ENCODE peak calls at places on chromosomes 11 and 22, in ten cellular contexts. One of them, this sample, is unnamed.

GRCh38 chr11:34599406-34599901 is 21.4 kb upstream of the EHF start:
- DNase-seq in neural crest cell: no peak
- DNase-seq in non-pigmented ciliary epithelial cell: peak; percentile 73
- DNase-seq in cardiac fibroblast: peak; percentile 91
- DNase-seq in stimulated activated CD4-positive, alpha-beta T cell treated with anti-CD3 and anti-CD28 coated beads, Interleukin-4, amount 100 ng/mL, for 1 hour: no peak
- DNase-seq in ELF-1: no peak
- DNase-seq in left cardiac atrium: no peak
- DNase-seq in activated T-cell treated with anti-CD3 and anti-CD28 coated beads, Interleukin-2, amount 50 U/mL, for 72 hours: no peak
- DNase-seq in progenitor cell of endocrine pancreas: no peak
- DNase-seq in activated CD8-positive, alpha-beta memory T cell treated with anti-CD3 and anti-CD28 coated beads, Interleukin-2, amount 50 U/mL, for 4 hours: no peak
- DNase-seq in this sample: no peak

GRCh38 chr11:34650528-34650927 is 29.6 kb downstream of the EHF start:
- DNase-seq in left cardiac atrium: no peak
- DNase-seq in neural crest cell: no peak
- DNase-seq in cardiac fibroblast: peak; percentile 56
- DNase-seq in activated T-cell treated with anti-CD3 and anti-CD28 coated beads, Interleukin-2, amount 50 U/mL, for 72 hours: peak; percentile 94
- DNase-seq in progenitor cell of endocrine pancreas: no peak
- DNase-seq in stimulated activated CD4-positive, alpha-beta T cell treated with anti-CD3 and anti-CD28 coated beads, Interleukin-4, amount 100 ng/mL, for 1 hour: peak; percentile 71
- DNase-seq in non-pigmented ciliary epithelial cell: no peak
- DNase-seq in ELF-1: no peak
- DNase-seq in activated CD8-positive, alpha-beta memory T cell treated with anti-CD3 and anti-CD28 coated beads, Interleukin-2, amount 50 U/mL, for 4 hours: peak; percentile 71
- DNase-seq in this sample: no peak

GRCh38 chr11:2446590-2447252 is 1.9 kb downstream of the KCNQ1 start:
- DNase-seq in stimulated activated CD4-positive, alpha-beta T cell treated with anti-CD3 and anti-CD28 coated beads, Interleukin-4, amount 100 ng/mL, for 1 hour: no peak
- DNase-seq in activated CD8-positive, alpha-beta memory T cell treated with anti-CD3 and anti-CD28 coated beads, Interleukin-2, amount 50 U/mL, for 4 hours: peak; percentile 16
- DNase-seq in non-pigmented ciliary epithelial cell: no peak
- DNase-seq in neural crest cell: no peak
- DNase-seq in cardiac fibroblast: no peak
- DNase-seq in progenitor cell of endocrine pancreas: no peak
- DNase-seq in left cardiac atrium: no peak
- DNase-seq in ELF-1: no peak
- DNase-seq in activated T-cell treated with anti-CD3 and anti-CD28 coated beads, Interleukin-2, amount 50 U/mL, for 72 hours: no peak
- DNase-seq in this sample: no peak

GRCh38 chr22:28869736-28870135 is 13.6 kb upstream of the ZNRF3 start:
- DNase-seq in stimulated activated CD4-positive, alpha-beta T cell treated with anti-CD3 and anti-CD28 coated beads, Interleukin-4, amount 100 ng/mL, for 1 hour: no peak
- DNase-seq in ELF-1: no peak
- DNase-seq in neural crest cell: no peak
- DNase-seq in activated T-cell treated with anti-CD3 and anti-CD28 coated beads, Interleukin-2, amount 50 U/mL, for 72 hours: no peak
- DNase-seq in cardiac fibroblast: no peak
- DNase-seq in left cardiac atrium: no peak
- DNase-seq in progenitor cell of endocrine pancreas: no peak
- DNase-seq in activated CD8-positive, alpha-beta memory T cell treated with anti-CD3 and anti-CD28 coated beads, Interleukin-2, amount 50 U/mL, for 4 hours: no peak
- DNase-seq in non-pigmented ciliary epithelial cell: no peak
- DNase-seq in this sample: no peak

GRCh38 chr11:112584674-112585073 is 324.0 kb upstream of the PLET1 start:
- DNase-seq in left cardiac atrium: no peak
- DNase-seq in stimulated activated CD4-positive, alpha-beta T cell treated with anti-CD3 and anti-CD28 coated beads, Interleukin-4, amount 100 ng/mL, for 1 hour: no peak
- DNase-seq in neural crest cell: no peak
- DNase-seq in progenitor cell of endocrine pancreas: no peak
- DNase-seq in ELF-1: peak; percentile 63
- DNase-seq in cardiac fibroblast: no peak
- DNase-seq in non-pigmented ciliary epithelial cell: no peak
- DNase-seq in activated CD8-positive, alpha-beta memory T cell treated with anti-CD3 and anti-CD28 coated beads, Interleukin-2, amount 50 U/mL, for 4 hours: no peak
- DNase-seq in activated T-cell treated with anti-CD3 and anti-CD28 coated beads, Interleukin-2, amount 50 U/mL, for 72 hours: peak; percentile 3
- DNase-seq in this sample: no peak

GRCh38 chr22:50083462-50084081 is 1.7 kb downstream of the MLC1 start:
- DNase-seq in non-pigmented ciliary epithelial cell: no peak
- DNase-seq in cardiac fibroblast: no peak
- DNase-seq in activated T-cell treated with anti-CD3 and anti-CD28 coated beads, Interleukin-2, amount 50 U/mL, for 72 hours: no peak
- DNase-seq in neural crest cell: no peak
- DNase-seq in stimulated activated CD4-positive, alpha-beta T cell treated with anti-CD3 and anti-CD28 coated beads, Interleukin-4, amount 100 ng/mL, for 1 hour: no peak
- DNase-seq in ELF-1: peak; percentile 34
- DNase-seq in left cardiac atrium: no peak
- DNase-seq in activated CD8-positive, alpha-beta memory T cell treated with anti-CD3 and anti-CD28 coated beads, Interleukin-2, amount 50 U/mL, for 4 hours: no peak
- DNase-seq in progenitor cell of endocrine pancreas: no peak
- DNase-seq in this sample: no peak

GRCh38 chr22:23058063-23058462 is 12.3 kb upstream of the GNAZ start:
- DNase-seq in non-pigmented ciliary epithelial cell: no peak
- DNase-seq in cardiac fibroblast: no peak
- DNase-seq in neural crest cell: no peak
- DNase-seq in activated T-cell treated with anti-CD3 and anti-CD28 coated beads, Interleukin-2, amount 50 U/mL, for 72 hours: no peak
- DNase-seq in activated CD8-positive, alpha-beta memory T cell treated with anti-CD3 and anti-CD28 coated beads, Interleukin-2, amount 50 U/mL, for 4 hours: no peak
- DNase-seq in progenitor cell of endocrine pancreas: no peak
- DNase-seq in ELF-1: no peak
- DNase-seq in stimulated activated CD4-positive, alpha-beta T cell treated with anti-CD3 and anti-CD28 coated beads, Interleukin-4, amount 100 ng/mL, for 1 hour: no peak
- DNase-seq in left cardiac atrium: no peak
- DNase-seq in this sample: no peak

GRCh38 chr22:30371981-30372380 is 15.2 kb downstream of the CCDC157 start:
- DNase-seq in ELF-1: no peak
- DNase-seq in neural crest cell: no peak
- DNase-seq in cardiac fibroblast: no peak
- DNase-seq in left cardiac atrium: no peak
- DNase-seq in stimulated activated CD4-positive, alpha-beta T cell treated with anti-CD3 and anti-CD28 coated beads, Interleukin-4, amount 100 ng/mL, for 1 hour: no peak
- DNase-seq in activated T-cell treated with anti-CD3 and anti-CD28 coated beads, Interleukin-2, amount 50 U/mL, for 72 hours: no peak
- DNase-seq in activated CD8-positive, alpha-beta memory T cell treated with anti-CD3 and anti-CD28 coated beads, Interleukin-2, amount 50 U/mL, for 4 hours: no peak
- DNase-seq in non-pigmented ciliary epithelial cell: no peak
- DNase-seq in progenitor cell of endocrine pancreas: no peak
- DNase-seq in this sample: no peak

GRCh38 chr22:48897638-48897954 is 930.1 kb downstream of the BRD1 start:
- DNase-seq in activated CD8-positive, alpha-beta memory T cell treated with anti-CD3 and anti-CD28 coated beads, Interleukin-2, amount 50 U/mL, for 4 hours: no peak
- DNase-seq in ELF-1: no peak
- DNase-seq in stimulated activated CD4-positive, alpha-beta T cell treated with anti-CD3 and anti-CD28 coated beads, Interleukin-4, amount 100 ng/mL, for 1 hour: no peak
- DNase-seq in progenitor cell of endocrine pancreas: no peak
- DNase-seq in non-pigmented ciliary epithelial cell: no peak
- DNase-seq in neural crest cell: no peak
- DNase-seq in activated T-cell treated with anti-CD3 and anti-CD28 coated beads, Interleukin-2, amount 50 U/mL, for 72 hours: no peak
- DNase-seq in left cardiac atrium: no peak
- DNase-seq in cardiac fibroblast: no peak
- DNase-seq in this sample: no peak

GRCh38 chr11:73291196-73291595 is 16.9 kb upstream of the ARHGEF17 start:
- DNase-seq in left cardiac atrium: no peak
- DNase-seq in stimulated activated CD4-positive, alpha-beta T cell treated with anti-CD3 and anti-CD28 coated beads, Interleukin-4, amount 100 ng/mL, for 1 hour: no peak
- DNase-seq in non-pigmented ciliary epithelial cell: no peak
- DNase-seq in neural crest cell: no peak
- DNase-seq in activated CD8-positive, alpha-beta memory T cell treated with anti-CD3 and anti-CD28 coated beads, Interleukin-2, amount 50 U/mL, for 4 hours: no peak
- DNase-seq in progenitor cell of endocrine pancreas: no peak
- DNase-seq in ELF-1: no peak
- DNase-seq in cardiac fibroblast: no peak
- DNase-seq in activated T-cell treated with anti-CD3 and anti-CD28 coated beads, Interleukin-2, amount 50 U/mL, for 72 hours: no peak
- DNase-seq in this sample: no peak

GRCh38 chr22:44394246-44395115 is 81.7 kb upstream of the SHISAL1 start:
- DNase-seq in progenitor cell of endocrine pancreas: no peak
- DNase-seq in cardiac fibroblast: no peak
- DNase-seq in ELF-1: no peak
- DNase-seq in neural crest cell: no peak
- DNase-seq in non-pigmented ciliary epithelial cell: no peak
- DNase-seq in activated T-cell treated with anti-CD3 and anti-CD28 coated beads, Interleukin-2, amount 50 U/mL, for 72 hours: no peak
- DNase-seq in stimulated activated CD4-positive, alpha-beta T cell treated with anti-CD3 and anti-CD28 coated beads, Interleukin-4, amount 100 ng/mL, for 1 hour: no peak
- DNase-seq in activated CD8-positive, alpha-beta memory T cell treated with anti-CD3 and anti-CD28 coated beads, Interleukin-2, amount 50 U/mL, for 4 hours: no peak
- DNase-seq in left cardiac atrium: no peak
- DNase-seq in this sample: no peak

GRCh38 chr11:57406337-57406904 is 16.0 kb upstream of the PRG2 start:
- DNase-seq in ELF-1: no peak
- DNase-seq in activated T-cell treated with anti-CD3 and anti-CD28 coated beads, Interleukin-2, amount 50 U/mL, for 72 hours: peak; percentile 58
- DNase-seq in cardiac fibroblast: peak; percentile 27
- DNase-seq in activated CD8-positive, alpha-beta memory T cell treated with anti-CD3 and anti-CD28 coated beads, Interleukin-2, amount 50 U/mL, for 4 hours: peak; percentile 38
- DNase-seq in neural crest cell: no peak
- DNase-seq in progenitor cell of endocrine pancreas: no peak
- DNase-seq in left cardiac atrium: peak; percentile 51
- DNase-seq in stimulated activated CD4-positive, alpha-beta T cell treated with anti-CD3 and anti-CD28 coated beads, Interleukin-4, amount 100 ng/mL, for 1 hour: peak; percentile 40
- DNase-seq in non-pigmented ciliary epithelial cell: no peak
- DNase-seq in this sample: no peak

GRCh38 chr22:26979294-26979693 is 321.9 kb downstream of the MIAT start:
- DNase-seq in stimulated activated CD4-positive, alpha-beta T cell treated with anti-CD3 and anti-CD28 coated beads, Interleukin-4, amount 100 ng/mL, for 1 hour: no peak
- DNase-seq in cardiac fibroblast: no peak
- DNase-seq in non-pigmented ciliary epithelial cell: no peak
- DNase-seq in activated CD8-positive, alpha-beta memory T cell treated with anti-CD3 and anti-CD28 coated beads, Interleukin-2, amount 50 U/mL, for 4 hours: no peak
- DNase-seq in left cardiac atrium: no peak
- DNase-seq in neural crest cell: no peak
- DNase-seq in activated T-cell treated with anti-CD3 and anti-CD28 coated beads, Interleukin-2, amount 50 U/mL, for 72 hours: no peak
- DNase-seq in ELF-1: peak; percentile 22
- DNase-seq in progenitor cell of endocrine pancreas: no peak
- DNase-seq in this sample: no peak

GRCh38 chr22:48332438-48333322 is 1495.0 kb downstream of the BRD1 start:
- DNase-seq in ELF-1: no peak
- DNase-seq in non-pigmented ciliary epithelial cell: no peak
- DNase-seq in neural crest cell: no peak
- DNase-seq in stimulated activated CD4-positive, alpha-beta T cell treated with anti-CD3 and anti-CD28 coated beads, Interleukin-4, amount 100 ng/mL, for 1 hour: no peak
- DNase-seq in left cardiac atrium: no peak
- DNase-seq in progenitor cell of endocrine pancreas: no peak
- DNase-seq in activated CD8-positive, alpha-beta memory T cell treated with anti-CD3 and anti-CD28 coated beads, Interleukin-2, amount 50 U/mL, for 4 hours: no peak
- DNase-seq in activated T-cell treated with anti-CD3 and anti-CD28 coated beads, Interleukin-2, amount 50 U/mL, for 72 hours: no peak
- DNase-seq in cardiac fibroblast: no peak
- DNase-seq in this sample: no peak

GRCh38 chr11:65640483-65641207 is 2.7 kb downstream of the SIPA1 start:
- DNase-seq in stimulated activated CD4-positive, alpha-beta T cell treated with anti-CD3 and anti-CD28 coated beads, Interleukin-4, amount 100 ng/mL, for 1 hour: peak; percentile 39
- DNase-seq in cardiac fibroblast: no peak
- DNase-seq in non-pigmented ciliary epithelial cell: no peak
- DNase-seq in progenitor cell of endocrine pancreas: no peak
- DNase-seq in ELF-1: no peak
- DNase-seq in activated T-cell treated with anti-CD3 and anti-CD28 coated beads, Interleukin-2, amount 50 U/mL, for 72 hours: peak; percentile 38
- DNase-seq in left cardiac atrium: peak; percentile 55
- DNase-seq in activated CD8-positive, alpha-beta memory T cell treated with anti-CD3 and anti-CD28 coated beads, Interleukin-2, amount 50 U/mL, for 4 hours: no peak
- DNase-seq in neural crest cell: no peak
- DNase-seq in this sample: no peak